ENCODE peak calls at places on chromosomes 5 and 9, in eight cellular contexts. H is NCI-H2081; O is type B pancreatic cell; A is central memory CD8-positive, alpha-beta T cell; N is NCI-H2029 treated with DMSO at 0.1 percent for 48 hours; Q is choroid plexus epithelial cell; Z is left ventricle myocardium superior; X is Panc1. R is an unnamed sample.

GRCh38 chr5:55853818-55854217 is 2.7 kb downstream of the IL31RA start:
- DNase-seq in O (no peak), N (no peak), A (no peak), Q (peak), Z (no peak), X (no peak), H (no peak), R (peak)

GRCh38 chr9:104795082-104795481 is 31.2 kb downstream of the NIPSNAP3B start:
- DNase-seq in X (no peak), A (no peak), N (no peak), Q (peak), O (no peak), H (no peak), Z (no peak), R (no peak)

GRCh38 chr5:38433160-38433861 is 123.1 kb downstream of the LIFR start:
- DNase-seq in X (no peak), O (no peak), Q (peak), N (no peak), A (no peak), H (no peak), Z (peak), R (peak)

GRCh38 chr5:159331099-159331973 is 1.0 kb upstream of the IL12B start:
- DNase-seq in N (no peak), X (no peak), Q (peak), O (peak), H (peak), A (peak), Z (peak), R (peak)

GRCh38 chr9:124255222-124255621 is 2.5 kb upstream of the NEK6 start:
- DNase-seq in A (no peak), Z (no peak), X (no peak), H (no peak), Q (no peak), O (no peak), N (no peak), R (no peak)

GRCh38 chr9:126151671-126152050 is 175.0 kb upstream of the MVB12B start:
- DNase-seq in N (peak), Q (peak), H (peak), Z (no peak), O (no peak), A (no peak), X (no peak), R (no peak)

GRCh38 chr5:142201471-142201887 is 92.9 kb downstream of the NDFIP1 start:
- DNase-seq in X (peak), N (no peak), Q (peak), A (no peak), O (no peak), Z (no peak), H (no peak), R (peak)

GRCh38 chr5:149337746-149338145 is 7.6 kb upstream of the GRPEL2 start:
- DNase-seq in X (no peak), N (peak), O (no peak), A (no peak), Q (no peak), Z (no peak), H (no peak), R (no peak)

GRCh38 chr5:80276186-80276585 is 20.3 kb upstream of the SERINC5 start:
- DNase-seq in Q (no peak), A (no peak), H (no peak), Z (no peak), X (no peak), N (no peak), O (no peak), R (no peak)

GRCh38 chr9:76603448-76603895 is 144.5 kb downstream of the GCNT1 start:
- DNase-seq in X (no peak), O (no peak), A (no peak), Z (no peak), Q (peak), N (no peak), H (peak), R (peak)

GRCh38 chr5:32955814-32956213 is 244.7 kb downstream of the NPR3 start:
- DNase-seq in Q (no peak), A (no peak), N (no peak), Z (no peak), O (no peak), X (no peak), H (no peak), R (no peak)

R was measured in ELR.